ENCODE peak calls at places on chromosome 13, in seven cellular contexts. A is right atrium auricular region, E is kidney glomerular epithelial cell, C is HT1080, G is nucleus accumbens, X is T-helper 1 cell, T is neural crest cell. S is an unnamed sample.
A peak's percentile ranks its signal among the peaks of the same experiment; 100 is the strongest.

GRCh38 chr13:23739597-23739996 is 149.6 kb downstream of the MIPEP start:
- DNase-seq in T (no peak), A (no peak), G (no peak), X (no peak), E (no peak), C (no peak), S (no peak)

GRCh38 chr13:112873851-112874750 is 94.9 kb upstream of the MCF2L start:
- DNase-seq in A (peak; percentile 85), G (peak; percentile 67), T (peak; percentile 86), C (peak; percentile 52), E (peak; percentile 46), X (no peak), S (peak; percentile 44)

GRCh38 chr13:73940098-73940497 is 194.1 kb downstream of the KLF12 start:
- DNase-seq in A (no peak), X (no peak), G (no peak), C (no peak), E (no peak), T (no peak), S (no peak)

GRCh38 chr13:20686863-20687579 is 16.5 kb upstream of the IL17D start:
- DNase-seq in A (no peak), C (no peak), G (no peak), E (no peak), X (no peak), T (no peak), S (no peak)

GRCh38 chr13:49927755-49928154 is 8.4 kb downstream of the SPRYD7 start:
- DNase-seq in X (no peak), G (no peak), T (no peak), C (no peak), E (no peak), A (no peak), S (no peak)

GRCh38 chr13:80084086-80084676 is 256.7 kb downstream of the SPRY2 start:
- DNase-seq in G (no peak), C (peak; percentile 92), T (no peak), X (no peak), E (peak; percentile 72), A (no peak), S (no peak)

GRCh38 chr13:24271611-24272451 is 37.5 kb upstream of the C1QTNF9 start:
- DNase-seq in T (peak; percentile 27), X (peak; percentile 35), C (peak; percentile 74), G (peak; percentile 78), A (peak; percentile 70), E (peak; percentile 59), S (peak; percentile 60)

GRCh38 chr13:44818428-44818827 is 170.8 kb downstream of the NUFIP1 start:
- DNase-seq in T (no peak), C (no peak), X (no peak), G (no peak), A (no peak), E (no peak), S (no peak)

GRCh38 chr13:106570354-106570822 is 2.5 kb upstream of the ARGLU1 start:
- DNase-seq in A (peak; percentile 71), C (peak; percentile 42), G (peak; percentile 26), E (no peak), T (peak; percentile 28), X (peak; percentile 65), S (peak; percentile 33)

GRCh38 chr13:46569471-46569870 is 16.5 kb downstream of the LRCH1 start:
- DNase-seq in C (no peak), G (no peak), X (no peak), E (no peak), A (no peak), T (no peak), S (no peak)

GRCh38 chr13:99528547-99528946 is 27.3 kb downstream of the TM9SF2 start:
- DNase-seq in T (no peak), A (no peak), G (no peak), X (no peak), E (no peak), C (peak; percentile 7), S (no peak)

GRCh38 chr13:45482571-45483173 is 17.9 kb downstream of the COG3 start:
- DNase-seq in T (no peak), X (no peak), E (no peak), G (no peak), C (peak; percentile 64), A (no peak), S (no peak)

GRCh38 chr13:109366521-109366920 is 419.9 kb downstream of the IRS2 start:
- DNase-seq in E (no peak), G (no peak), C (no peak), T (no peak), X (no peak), A (no peak), S (no peak)

S was measured in activated T-helper 2 cell treated with anti-CD3 and anti-CD28 coated beads, Interferon-gamma antibody, Interleukin-2, Interleukin-4, amounts not matched to agents 10 μg/mL and 5 μg/mL and 100 μg/mL, durations not matched to agents 14 hours and 24 hours and 36 hours.